ENCODE peak calls at places on chromosomes 5 and 9, in seven cellular contexts. N is lung, T is fibroblast of lung, Z is pancreas, D is sigmoid colon, Y is ovary, W is kidney epithelial cell. R is an unnamed sample.

GRCh38 chr5:61304611-61305369 is 27.3 kb upstream of the ZSWIM6 start:
- DNase-seq in N (peak), T (peak), Z (no peak), D (no peak), Y (no peak), W (no peak), R (no peak)

GRCh38 chr9:91825422-91825821 is 124.6 kb downstream of the ROR2 start:
- DNase-seq in N (no peak), T (no peak), Z (no peak), D (peak), Y (peak), W (no peak), R (no peak)

GRCh38 chr9:126986506-126986951 is 71.9 kb downstream of the RALGPS1 start:
- DNase-seq in N (no peak), T (no peak), Z (no peak), D (no peak), Y (no peak), W (no peak), R (no peak)

GRCh38 chr9:642014-642413 is 199.5 kb upstream of the DMRT1 start:
- DNase-seq in N (no peak), T (no peak), Z (no peak), D (no peak), Y (no peak), W (no peak), R (no peak)

GRCh38 chr5:13946111-13946510 is 1.6 kb upstream of the DNAH5 start:
- DNase-seq in N (no peak), T (peak), Z (no peak), D (no peak), Y (no peak), W (no peak), R (no peak)

GRCh38 chr9:136399176-136400037 is 563 bp downstream of the SNAPC4 start:
- DNase-seq in N (no peak), T (no peak), Z (peak), D (no peak), Y (no peak), W (no peak), R (no peak)

GRCh38 chr9:15293084-15293483 is 13.9 kb downstream of the TTC39B start:
- DNase-seq in N (no peak), T (no peak), Z (no peak), D (no peak), Y (no peak), W (no peak), R (no peak)

GRCh38 chr5:148179234-148179824 is 11.0 kb downstream of the SPINK14 start:
- DNase-seq in N (no peak), T (peak), Z (no peak), D (no peak), Y (no peak), W (peak), R (peak)

GRCh38 chr9:12801663-12802062 is 26.8 kb downstream of the LURAP1L start:
- DNase-seq in N (no peak), T (no peak), Z (no peak), D (no peak), Y (no peak), W (no peak), R (no peak)

GRCh38 chr5:112124788-112125187 is 294.3 kb downstream of the EPB41L4A start:
- DNase-seq in N (no peak), T (no peak), Z (no peak), D (no peak), Y (no peak), W (no peak), R (no peak)

GRCh38 chr5:103744159-103744558 is 181.6 kb upstream of the NUDT12 start:
- DNase-seq in N (no peak), T (peak), Z (no peak), D (no peak), Y (no peak), W (peak), R (peak)

GRCh38 chr5:126403871-126404270 is 19.3 kb upstream of the GRAMD2B start:
- DNase-seq in N (no peak), T (peak), Z (no peak), D (no peak), Y (no peak), W (no peak), R (no peak)

GRCh38 chr9:91580136-91580535 is 156.5 kb upstream of the NFIL3 start:
- DNase-seq in N (no peak), T (peak), Z (no peak), D (no peak), Y (no peak), W (no peak), R (no peak)

GRCh38 chr9:136532799-136533774 is 12.8 kb downstream of the NOTCH1 start:
- DNase-seq in N (no peak), T (no peak), Z (no peak), D (no peak), Y (no peak), W (no peak), R (no peak)

GRCh38 chr9:112041536-112042243 is 133.4 kb downstream of the SUSD1 start:
- DNase-seq in N (no peak), T (peak), Z (no peak), D (peak), Y (no peak), W (peak), R (peak)

GRCh38 chr5:119275146-119275872 is 80.5 kb upstream of the TNFAIP8 start:
- DNase-seq in N (no peak), T (peak), Z (no peak), D (no peak), Y (no peak), W (peak), R (no peak)

GRCh38 chr9:133730994-133731715 is 7.0 kb downstream of the SARDH start:
- DNase-seq in N (peak), T (no peak), Z (no peak), D (peak), Y (no peak), W (no peak), R (no peak)

GRCh38 chr5:136018814-136019777 is 9.7 kb upstream of the TGFBI start:
- DNase-seq in N (no peak), T (peak), Z (no peak), D (peak), Y (peak), W (no peak), R (no peak)

GRCh38 chr5:149455889-149456409 is 76.9 kb upstream of the IL17B start:
- DNase-seq in N (no peak), T (peak), Z (no peak), D (peak), Y (peak), W (no peak), R (no peak)

GRCh38 chr5:58459276-58459859 is 518 bp downstream of the PLK2 start:
- DNase-seq in N (no peak), T (no peak), Z (no peak), D (peak), Y (peak), W (no peak), R (no peak)

GRCh38 chr9:129394011-129394919 is 216.2 kb upstream of the IER5L start:
- DNase-seq in N (no peak), T (no peak), Z (no peak), D (no peak), Y (no peak), W (no peak), R (no peak)

GRCh38 chr5:102911973-102912372 is 156.9 kb downstream of the PAM start:
- DNase-seq in N (no peak), T (peak), Z (no peak), D (no peak), Y (no peak), W (peak), R (peak)

GRCh38 chr9:133187561-133188005 is 21.5 kb downstream of the OBP2B start:
- DNase-seq in N (no peak), T (no peak), Z (no peak), D (peak), Y (no peak), W (no peak), R (no peak)

GRCh38 chr5:123369371-123369968 is 53.7 kb downstream of the CEP120 start:
- DNase-seq in N (no peak), T (no peak), Z (no peak), D (no peak), Y (no peak), W (no peak), R (no peak)

GRCh38 chr9:69898714-69899209 is 78.1 kb downstream of the CFAP95 start:
- DNase-seq in N (no peak), T (peak), Z (no peak), D (no peak), Y (no peak), W (peak), R (peak)

GRCh38 chr5:59571077-59571476 is 322.4 kb downstream of the PDE4D start:
- DNase-seq in N (no peak), T (no peak), Z (no peak), D (no peak), Y (no peak), W (no peak), R (no peak)

GRCh38 chr5:78360674-78361225 is 333 bp downstream of the SCAMP1 start:
- DNase-seq in N (peak), T (no peak), Z (peak), D (peak), Y (peak), W (no peak), R (no peak)

GRCh38 chr5:27217977-27218376 is 179.6 kb upstream of the CDH9 start:
- DNase-seq in N (no peak), T (no peak), Z (no peak), D (no peak), Y (no peak), W (no peak), R (no peak)

GRCh38 chr9:99184073-99184426 is 37.7 kb downstream of the ALG2 start:
- DNase-seq in N (no peak), T (no peak), Z (peak), D (no peak), Y (peak), W (no peak), R (no peak)

GRCh38 chr9:80605129-80605528 is 1033.4 kb downstream of the TLE4 start:
- DNase-seq in N (no peak), T (peak), Z (no peak), D (no peak), Y (no peak), W (peak), R (peak)

GRCh38 chr9:128249914-128250838 is 25.6 kb downstream of the GOLGA2 start:
- DNase-seq in N (peak), T (peak), Z (peak), D (peak), Y (peak), W (peak), R (no peak)
- H3K4me3 ChIP-seq in N (no peak), T (no peak), Z (peak), D (no peak), Y (no peak), W (peak), R (peak)

GRCh38 chr9:33924978-33925797 is 108.2 kb downstream of the UBE2R2 start:
- DNase-seq in N (no peak), T (peak), Z (peak), D (no peak), Y (peak), W (peak), R (no peak)
- TF ChIP-seq CTCF in N (peak), T (peak), Z (peak), D (peak), Y (peak), W (peak), R (peak)

GRCh38 chr5:5659066-5659465 is 236.6 kb downstream of the ICE1 start:
- DNase-seq in N (no peak), T (no peak), Z (no peak), D (no peak), Y (no peak), W (no peak), R (no peak)

GRCh38 chr5:5658226-5658625 is 235.7 kb downstream of the ICE1 start:
- DNase-seq in N (peak), T (peak), Z (no peak), D (peak), Y (peak), W (no peak), R (no peak)
- H3K4me3 ChIP-seq in N (no peak), T (no peak), Z (no peak), D (no peak), Y (no peak), W (no peak), R (no peak)

GRCh38 chr9:101323129-101323528 is 61.7 kb downstream of the BAAT start:
- DNase-seq in N (no peak), T (no peak), Z (no peak), D (no peak), Y (no peak), W (no peak), R (no peak)

GRCh38 chr9:101326501-101326900 is 58.3 kb downstream of the BAAT start:
- DNase-seq in N (no peak), T (peak), Z (no peak), D (no peak), Y (no peak), W (no peak), R (no peak)

GRCh38 chr9:101326035-101326434 is 58.8 kb downstream of the BAAT start:
- DNase-seq in N (no peak), T (no peak), Z (no peak), D (no peak), Y (no peak), W (no peak), R (no peak)

GRCh38 chr9:101325053-101325452 is 59.8 kb downstream of the BAAT start:
- DNase-seq in N (no peak), T (no peak), Z (no peak), D (no peak), Y (no peak), W (no peak), R (no peak)

DNA sequence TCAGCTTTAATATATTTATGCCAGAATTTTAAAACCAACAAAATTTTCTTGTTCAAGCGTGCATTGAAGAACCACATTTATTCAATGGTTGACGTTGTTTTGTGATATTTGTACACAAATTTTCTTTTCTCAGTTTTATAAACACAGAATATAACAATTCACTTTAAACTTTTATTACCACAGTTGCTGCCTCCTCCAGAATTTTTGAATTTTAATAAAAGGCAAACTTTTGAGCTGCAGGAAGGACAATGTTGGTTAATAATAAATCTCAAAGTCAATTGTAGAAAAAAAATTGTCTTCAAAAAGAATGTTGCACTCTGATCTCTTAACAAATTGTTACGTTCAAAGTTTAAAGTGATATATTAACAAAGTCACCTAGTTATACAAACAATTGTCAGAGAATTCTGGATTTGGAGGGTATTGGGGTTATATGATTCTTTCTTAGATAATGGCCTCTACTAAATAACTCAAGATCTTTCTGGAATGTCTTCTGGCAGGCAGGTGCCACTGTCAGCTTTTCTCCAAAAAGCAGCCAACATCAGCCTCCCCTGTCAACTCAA is 60.5 kb downstream of the BAAT start:
- DNase-seq in N (no peak), T (no peak), Z (no peak), D (no peak), Y (no peak), W (no peak), R (no peak)
- TF ChIP-seq CTCF in N (no peak), T (no peak), Z (no peak), D (no peak), Y (no peak), W (no peak), R (no peak)

GRCh38 chr5:16350816-16351215 is 114.8 kb downstream of the ZNF622 start:
- DNase-seq in N (no peak), T (peak), Z (no peak), D (no peak), Y (no peak), W (no peak), R (no peak)
- H3K4me3 ChIP-seq in N (no peak), T (no peak), Z (no peak), D (no peak), Y (no peak), W (no peak), R (no peak)

DNA sequence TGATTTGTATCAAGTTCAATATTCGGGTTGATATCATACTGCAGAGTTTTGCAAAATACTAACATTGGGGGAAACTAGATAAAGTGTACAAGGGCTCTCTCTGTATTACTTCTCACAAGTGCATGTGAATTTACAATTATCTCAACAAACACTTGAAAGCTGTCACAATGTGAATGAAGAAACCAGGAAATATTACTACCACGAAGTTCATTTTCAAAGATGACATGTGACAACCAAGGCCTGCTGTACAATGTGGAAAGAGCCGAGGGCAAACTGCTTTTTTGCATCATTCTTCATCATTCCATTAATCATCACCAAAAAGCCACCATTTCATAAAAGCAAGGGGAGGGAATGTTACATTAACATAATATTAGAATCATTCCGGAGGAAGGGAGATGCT is 310.0 kb downstream of the GLIS3 start:
- DNase-seq in N (no peak), T (no peak), Z (no peak), D (no peak), Y (no peak), W (no peak), R (no peak)
- TF ChIP-seq CTCF in N (no peak), T (no peak), Z (no peak), D (no peak), Y (no peak), W (no peak), R (no peak)

R was measured in epithelial cell of proximal tubule.